ENCODE peak calls at places on chromosome 1, in four cellular contexts. V, T, L and Q are unnamed samples.

GRCh38 chr1:151988405-151988851 is 5.2 kb downstream of the S100A10 start:
- DNase-seq in V (no peak), T (no peak), L (no peak), Q (no peak)

GRCh38 chr1:94383966-94384408 is 34.2 kb upstream of the ABCD3 start:
- DNase-seq in T (peak), V (no peak), L (no peak), Q (no peak)

GRCh38 chr1:118842462-118843201 is 145.5 kb downstream of the TBX15 start:
- DNase-seq in L (no peak), V (no peak), T (no peak), Q (no peak)

GRCh38 chr1:65985393-65986066 is 192.8 kb downstream of the PDE4B start:
- DNase-seq in V (no peak), T (no peak), L (no peak), Q (no peak)

GRCh38 chr1:85178396-85178795 is 22.4 kb downstream of the SYDE2 start:
- DNase-seq in V (no peak), T (no peak), L (no peak), Q (no peak)

GRCh38 chr1:25645641-25646400 is 29.2 kb downstream of the MAN1C1 start:
- DNase-seq in L (no peak), V (no peak), T (no peak), Q (no peak)

GRCh38 chr1:209454340-209455014 is 129.0 kb upstream of the CAMK1G start:
- DNase-seq in V (no peak), T (no peak), L (no peak), Q (no peak)

GRCh38 chr1:43360616-43361015 is 1.8 kb downstream of the CDC20 start:
- DNase-seq in T (no peak), V (no peak), L (no peak), Q (no peak)

GRCh38 chr1:236997882-236998281 is 6.4 kb downstream of the MT1HL1 start:
- DNase-seq in L (no peak), T (no peak), V (no peak), Q (no peak)

GRCh38 chr1:43592974-43593683 is 56.8 kb upstream of the KDM4A start:
- DNase-seq in V (no peak), T (no peak), L (no peak), Q (no peak)

GRCh38 chr1:190479028-190479427 is 1.4 kb upstream of the BRINP3 start:
- DNase-seq in V (no peak), L (no peak), T (no peak), Q (no peak)

GRCh38 chr1:30953685-30954084 is 45.1 kb upstream of the SDC3 start:
- DNase-seq in V (no peak), T (no peak), L (no peak), Q (no peak)

GRCh38 chr1:30952098-30952497 is 43.5 kb upstream of the SDC3 start:
- DNase-seq in V (no peak), L (no peak), T (no peak), Q (no peak)

GRCh38 chr1:30950700-30951099 is 42.1 kb upstream of the SDC3 start:
- DNase-seq in L (no peak), V (no peak), T (no peak), Q (no peak)

GRCh38 chr1:30957560-30958222 is 49.1 kb upstream of the SDC3 start:
- DNase-seq in T (no peak), V (no peak), L (no peak), Q (no peak)

DNA sequence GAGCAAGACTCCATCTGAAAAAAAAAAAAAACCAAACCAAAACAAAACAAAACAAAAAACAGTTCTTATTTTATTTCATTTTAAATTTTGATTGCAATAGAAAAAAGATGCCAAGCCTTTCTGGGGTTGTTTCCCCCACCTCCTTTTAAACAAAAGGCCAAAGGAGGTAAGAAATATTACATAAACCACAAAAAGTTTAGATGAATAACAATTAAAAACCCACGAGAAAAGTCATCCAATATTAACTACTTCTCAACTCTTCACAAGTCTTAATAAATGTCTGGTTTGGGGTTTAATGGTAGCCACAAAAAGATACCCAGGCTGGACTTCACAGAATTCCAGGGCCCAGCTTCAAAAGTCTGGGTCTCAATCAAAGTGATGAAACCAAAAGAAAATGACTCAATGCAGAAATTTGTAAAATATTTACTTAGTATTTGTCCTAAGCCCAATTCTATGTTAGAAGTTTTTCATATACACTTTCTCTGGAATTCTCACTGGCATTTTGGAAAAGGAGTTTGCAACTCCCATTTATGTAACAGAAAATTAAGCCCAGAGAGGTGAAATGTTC is 47.0 kb upstream of the SDC3 start:
- DNase-seq in V (no peak), L (no peak), T (no peak), Q (no peak)
- TF ChIP-seq POLR2A in V (no peak), L (no peak), T (no peak), Q (no peak)

DNA sequence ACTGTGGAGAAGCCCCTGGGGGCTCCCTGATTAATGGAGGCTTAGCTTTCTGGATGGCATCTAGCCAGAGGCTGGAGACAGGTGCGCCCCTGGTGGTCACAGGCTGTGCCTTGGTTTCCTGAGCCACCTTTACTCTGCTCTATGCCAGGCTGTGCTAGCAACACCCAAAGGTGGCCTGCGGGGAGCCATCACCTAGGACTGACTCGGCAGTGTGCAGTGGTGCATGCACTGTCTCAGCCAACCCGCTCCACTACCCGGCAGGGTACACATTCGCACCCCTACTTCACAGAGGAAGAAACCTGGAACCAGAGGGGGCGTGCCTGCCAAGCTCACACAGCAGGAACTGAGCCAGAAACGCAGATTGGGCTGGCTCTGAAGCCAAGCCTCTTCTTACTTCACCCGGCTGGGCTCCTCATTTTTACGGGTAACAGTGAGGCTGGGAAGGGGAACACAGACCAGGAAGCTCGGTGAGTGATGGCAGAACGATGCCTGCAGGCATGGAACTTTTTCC is 24.8 kb downstream of the PCSK9 start:
- DNase-seq in V (no peak), T (no peak), L (no peak), Q (no peak)
- TF ChIP-seq CTCF in V (no peak), T (no peak), L (no peak), Q (no peak)

GRCh38 chr1:1434812-1435093 is 737 bp upstream of the VWA1 start:
- DNase-seq in L (no peak), V (no peak), T (no peak), Q (no peak)

GRCh38 chr1:1434131-1434811 is 1.2 kb upstream of the VWA1 start:
- DNase-seq in V (no peak), L (peak), T (peak), Q (no peak)

GRCh38 chr1:1432951-1433803 is 2.3 kb upstream of the VWA1 start:
- DNase-seq in L (peak), V (no peak), T (peak), Q (no peak)

GRCh38 chr1:1432566-1432950 is 2.9 kb upstream of the VWA1 start:
- DNase-seq in L (no peak), V (no peak), T (no peak), Q (no peak)

DNA sequence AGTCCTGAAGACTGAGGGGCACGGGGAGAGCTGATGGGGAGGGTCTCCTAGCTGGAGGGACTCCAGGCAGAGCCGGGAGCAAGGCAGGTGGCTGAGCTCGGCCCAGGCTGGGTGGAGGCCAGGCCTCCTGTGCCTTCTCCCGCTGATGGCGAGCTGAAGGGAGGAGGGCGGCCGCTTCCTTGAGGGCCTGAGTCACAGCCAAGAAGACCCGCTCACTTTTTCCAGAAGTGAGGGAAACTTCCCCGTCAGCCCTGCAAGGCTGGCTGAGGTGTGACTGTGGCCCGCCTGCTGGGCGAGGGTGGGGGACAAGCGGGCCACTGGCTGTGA is 1.7 kb upstream of the VWA1 start:
- DNase-seq in V (no peak), L (peak), T (no peak), Q (no peak)
- TF ChIP-seq POLR2A in V (no peak), L (no peak), T (no peak), Q (no peak)

GRCh38 chr1:231162970-231163830 is 1.3 kb downstream of the TRIM67 start:
- DNase-seq in V (no peak), L (no peak), T (no peak), Q (no peak)

GRCh38 chr1:231161711-231162299 is at the start of gene TRIM67:
- DNase-seq in L (no peak), V (no peak), T (no peak), Q (no peak)

GRCh38 chr1:231160851-231161710 is 777 bp upstream of the TRIM67 start:
- DNase-seq in T (no peak), L (no peak), V (no peak), Q (no peak)

GRCh38 chr1:231163831-231164427 is 2.1 kb downstream of the TRIM67 start:
- DNase-seq in T (no peak), L (no peak), V (no peak), Q (no peak)

DNA sequence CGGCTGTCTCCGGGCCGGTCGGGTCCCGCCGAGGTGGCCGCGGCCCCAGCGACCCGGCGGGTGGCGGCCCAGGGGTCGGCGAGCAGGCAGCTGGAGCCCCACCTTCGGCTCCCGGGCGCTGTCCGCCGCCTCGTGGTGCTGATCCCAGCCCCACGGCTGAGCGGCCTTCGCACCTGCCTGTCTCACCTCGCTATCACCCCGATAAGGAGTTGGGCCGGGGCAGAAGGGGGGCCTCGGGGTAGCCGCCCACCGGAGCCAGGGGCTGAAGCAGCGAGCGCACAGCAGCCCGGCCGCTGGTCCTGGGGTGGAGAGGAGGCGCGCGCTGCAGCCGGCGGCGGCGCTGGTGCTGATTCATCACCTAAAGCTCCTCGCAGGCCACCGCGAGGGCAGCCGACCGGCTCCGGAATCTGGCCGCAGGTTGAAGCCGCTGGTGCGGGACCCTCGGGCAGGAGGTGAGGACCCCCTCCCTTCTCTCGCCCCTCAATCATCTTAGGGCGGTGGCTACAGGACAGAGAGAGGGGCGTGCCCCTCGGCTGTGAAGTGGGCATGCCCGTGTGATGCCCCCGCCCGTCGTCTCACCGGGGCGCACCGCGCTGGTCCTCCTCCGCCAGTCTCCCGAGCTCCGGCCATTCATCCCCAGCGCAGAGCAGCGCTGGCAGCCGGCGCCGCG is 577 bp downstream of the TRIM67 start:
- DNase-seq in L (no peak), V (no peak), T (peak), Q (no peak)
- TF ChIP-seq CTCF in L (no peak), V (no peak), T (no peak), Q (no peak)

GRCh38 chr1:52404116-52404974 is at the start of the genes ORC1 and PRPF38A:
- DNase-seq in L (peak), V (peak), T (peak), Q (peak)
- TF ChIP-seq POLR2A in L (peak), V (peak), T (peak), Q (peak)

GRCh38 chr1:231727171-231727570 is 100.6 kb downstream of the DISC1 start:
- DNase-seq in L (no peak), T (no peak), V (no peak), Q (no peak)

GRCh38 chr1:231720652-231721325 is 94.2 kb downstream of the DISC1 start:
- DNase-seq in V (no peak), T (no peak), L (no peak), Q (no peak)

GRCh38 chr1:231723146-231723545 is 96.6 kb downstream of the DISC1 start:
- DNase-seq in L (no peak), T (no peak), V (no peak), Q (no peak)

GRCh38 chr1:231724041-231724440 is 97.5 kb downstream of the DISC1 start:
- DNase-seq in V (no peak), T (no peak), L (no peak), Q (no peak)

DNA sequence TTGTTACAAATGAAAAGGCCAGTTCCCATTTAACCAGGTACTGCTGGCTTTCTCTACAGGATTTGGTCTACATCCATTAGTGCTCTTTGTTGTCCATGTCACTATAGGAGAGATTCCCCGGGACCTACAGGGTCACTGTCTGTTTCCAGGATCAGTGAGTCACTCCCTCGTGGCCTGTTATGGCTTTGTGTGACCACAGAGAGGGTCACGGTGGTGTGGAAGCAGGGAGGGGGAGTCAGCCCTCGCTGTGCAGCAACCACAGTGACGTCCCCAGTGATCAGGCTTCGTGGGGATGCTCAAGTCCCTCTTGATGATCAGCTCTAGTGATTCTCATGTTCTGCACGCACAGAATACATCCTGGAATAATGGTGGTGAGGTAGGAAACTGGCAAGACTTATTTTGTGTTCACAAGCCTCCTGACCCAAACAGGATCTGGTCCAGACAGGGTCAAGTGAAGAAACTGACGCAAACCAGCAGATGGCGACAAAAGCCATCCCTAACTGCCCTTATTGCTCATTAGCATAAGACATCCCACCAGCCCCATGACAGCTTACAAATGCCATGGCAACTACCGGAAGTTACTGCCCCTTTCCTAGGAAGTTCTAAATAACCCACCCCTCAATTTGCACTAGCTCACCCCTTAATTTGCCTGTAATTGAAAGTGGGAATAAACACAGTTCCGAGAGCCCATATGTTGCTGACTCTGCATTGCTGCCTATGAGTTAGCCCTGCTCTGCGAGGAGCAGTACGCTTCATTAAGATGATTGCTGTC is 98.5 kb downstream of the DISC1 start:
- DNase-seq in L (no peak), V (no peak), T (no peak), Q (no peak)
- TF ChIP-seq CTCF in L (no peak), V (no peak), T (no peak), Q (no peak)

GRCh38 chr1:239184581-239185244 is 201.7 kb upstream of the CHRM3 start:
- DNase-seq in V (no peak), L (no peak), T (no peak), Q (no peak)
- TF ChIP-seq POLR2A in V (no peak), L (no peak), T (no peak), Q (no peak)

DNA sequence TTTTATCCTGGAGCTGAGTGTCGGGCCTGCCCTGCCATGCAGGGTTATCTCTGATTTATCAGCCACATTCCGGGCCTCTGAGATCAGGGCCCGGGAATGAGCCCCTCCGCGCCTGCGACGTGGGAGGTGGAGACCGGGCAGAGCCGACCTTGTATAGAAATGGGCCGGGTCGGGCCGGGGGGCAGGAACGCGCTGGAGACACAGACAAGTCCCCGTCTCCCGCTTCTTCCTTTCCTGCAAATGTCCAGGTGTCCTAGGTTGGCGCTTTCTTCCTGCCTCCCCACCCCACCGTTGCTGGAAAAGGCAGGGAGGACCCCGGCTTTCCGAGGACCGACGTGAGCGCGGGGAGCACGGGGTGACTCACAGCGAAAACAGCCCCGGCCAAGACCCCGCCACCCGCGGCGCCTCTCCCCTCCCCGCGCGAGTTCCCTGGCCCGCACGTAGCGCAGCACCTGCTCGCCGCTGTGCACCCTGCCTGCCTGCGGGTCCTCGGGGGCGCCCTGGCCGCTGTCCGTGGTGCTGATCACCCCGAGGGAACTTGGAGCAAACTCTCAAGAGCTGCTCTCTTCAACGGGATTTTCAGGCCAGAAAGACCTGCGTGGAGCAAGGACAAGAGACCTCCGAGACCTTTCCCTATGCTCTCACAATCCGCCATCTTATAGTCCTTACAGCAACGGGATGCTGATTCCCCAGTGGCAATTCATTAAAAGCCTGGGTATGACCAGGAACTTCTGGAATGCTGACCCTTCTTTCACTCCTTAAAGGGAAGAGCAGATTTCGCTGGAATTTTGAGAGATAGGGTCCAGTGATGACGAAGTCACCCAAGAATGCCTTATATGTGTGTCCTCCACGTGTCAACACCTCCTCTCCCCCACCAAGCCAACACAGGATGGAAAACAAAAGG is 475 bp upstream of the NPPB start:
- DNase-seq in T (peak), V (no peak), L (peak), Q (peak)
- TF ChIP-seq CTCF in T (no peak), V (no peak), L (peak), Q (no peak)

GRCh38 chr1:56911539-56911938 is 54.3 kb downstream of the C8B start:
- DNase-seq in T (no peak), L (no peak), V (no peak), Q (no peak)
- TF ChIP-seq POLR2A in T (no peak), L (no peak), V (no peak), Q (no peak)